ENCODE peak calls at places on chromosomes 6 and 20, in six cellular contexts. Z is cardiac fibroblast, O is fibroblast of pulmonary artery, G is dorsolateral prefrontal cortex, B is ovary, J is GM12864. R is an unnamed sample.

GRCh38 chr6:16337280-16337975 is 99.0 kb downstream of the GMPR start:
- DNase-seq in Z (peak; percentile 99), O (peak; percentile 98), G (peak; percentile 78), B (peak; percentile 98), J (no peak), R (no peak)

GRCh38 chr6:90251295-90251992 is 45.2 kb downstream of the BACH2 start:
- DNase-seq in Z (no peak), O (no peak), G (no peak), B (no peak), J (peak; percentile 36), R (peak; percentile 18)

GRCh38 chr6:150867117-150867516 is 1.6 kb downstream of the MTHFD1L start:
- DNase-seq in Z (peak; percentile 35), O (peak; percentile 47), G (no peak), B (no peak), J (no peak), R (no peak)

GRCh38 chr6:74946961-74947360 is 258.9 kb downstream of the COL12A1 start:
- DNase-seq in Z (peak; percentile 58), O (peak; percentile 49), G (no peak), B (no peak), J (no peak), R (no peak)

GRCh38 chr6:71349976-71350615 is 61.5 kb downstream of the OGFRL1 start:
- DNase-seq in Z (peak; percentile 85), O (peak; percentile 75), G (no peak), B (no peak), J (no peak), R (no peak)

GRCh38 chr6:105511639-105512038 is 108.8 kb upstream of the PREP start:
- DNase-seq in Z (no peak), O (no peak), G (no peak), B (no peak), J (no peak), R (no peak)

GRCh38 chr6:117600008-117600743 is 2.1 kb downstream of the GOPC start:
- DNase-seq in Z (no peak), O (no peak), G (no peak), B (no peak), J (no peak), R (no peak)

GRCh38 chr20:1829531-1829930 is 65.7 kb upstream of the SIRPA start:
- DNase-seq in Z (no peak), O (no peak), G (no peak), B (no peak), J (no peak), R (no peak)

GRCh38 chr20:35269055-35269781 is 8.7 kb downstream of the MMP24OS start:
- DNase-seq in Z (peak; percentile 70), O (peak; percentile 72), G (peak; percentile 66), B (peak; percentile 76), J (no peak), R (peak; percentile 82)

GRCh38 chr20:20711413-20711812 is 1.0 kb downstream of the RALGAPA2 start:
- DNase-seq in Z (no peak), O (no peak), G (no peak), B (no peak), J (no peak), R (no peak)

GRCh38 chr6:6865601-6866000 is 242.2 kb upstream of the RREB1 start:
- DNase-seq in Z (no peak), O (no peak), G (no peak), B (no peak), J (no peak), R (no peak)

GRCh38 chr6:27810768-27811298 is 101.4 kb downstream of the OR2B2 start:
- DNase-seq in Z (no peak), O (no peak), G (no peak), B (no peak), J (no peak), R (no peak)

GRCh38 chr20:3734111-3734843 is 1.8 kb downstream of the HSPA12B start:
- DNase-seq in Z (no peak), O (no peak), G (no peak), B (peak; percentile 70), J (no peak), R (no peak)

GRCh38 chr6:139166956-139167313 is 32.1 kb downstream of the HECA start:
- DNase-seq in Z (no peak), O (no peak), G (no peak), B (no peak), J (no peak), R (no peak)

GRCh38 chr6:48978016-48978415 is 485.0 kb downstream of the MMUT start:
- DNase-seq in Z (no peak), O (no peak), G (no peak), B (no peak), J (no peak), R (no peak)

GRCh38 chr6:42817910-42818309 is 36.1 kb downstream of the BICRAL start:
- DNase-seq in Z (no peak), O (no peak), G (no peak), B (no peak), J (no peak), R (no peak)

GRCh38 chr6:52221302-52221701 is 23.0 kb downstream of the IL17F start:
- DNase-seq in Z (no peak), O (no peak), G (no peak), B (no peak), J (no peak), R (no peak)

GRCh38 chr6:138957903-138958302 is 30.1 kb downstream of the REPS1 start:
- DNase-seq in Z (no peak), O (no peak), G (no peak), B (no peak), J (no peak), R (no peak)

GRCh38 chr6:109441069-109441816 is 719 bp downstream of the SMPD2 start:
- DNase-seq in Z (peak; percentile 58), O (peak; percentile 54), G (no peak), B (peak; percentile 70), J (no peak), R (peak; percentile 44)

GRCh38 chr6:44704240-44705150 is 317.0 kb downstream of the CDC5L start:
- DNase-seq in Z (no peak), O (no peak), G (no peak), B (no peak), J (peak; percentile 36), R (peak; percentile 43)

GRCh38 chr6:28982476-28983266 is 22.4 kb downstream of the ZNF311 start:
- DNase-seq in Z (peak; percentile 67), O (peak; percentile 73), G (no peak), B (no peak), J (no peak), R (no peak)

GRCh38 chr6:127190552-127190951 is 72.1 kb downstream of the RSPO3 start:
- DNase-seq in Z (peak; percentile 74), O (peak; percentile 80), G (no peak), B (no peak), J (no peak), R (no peak)

GRCh38 chr6:83613378-83613777 is 95.5 kb downstream of the SNAP91 start:
- DNase-seq in Z (no peak), O (peak; percentile 13), G (no peak), B (no peak), J (no peak), R (no peak)

GRCh38 chr6:28758046-28758817 is 165.6 kb downstream of the TRIM27 start:
- DNase-seq in Z (peak; percentile 17), O (peak; percentile 31), G (no peak), B (peak; percentile 65), J (no peak), R (no peak)

DNA sequence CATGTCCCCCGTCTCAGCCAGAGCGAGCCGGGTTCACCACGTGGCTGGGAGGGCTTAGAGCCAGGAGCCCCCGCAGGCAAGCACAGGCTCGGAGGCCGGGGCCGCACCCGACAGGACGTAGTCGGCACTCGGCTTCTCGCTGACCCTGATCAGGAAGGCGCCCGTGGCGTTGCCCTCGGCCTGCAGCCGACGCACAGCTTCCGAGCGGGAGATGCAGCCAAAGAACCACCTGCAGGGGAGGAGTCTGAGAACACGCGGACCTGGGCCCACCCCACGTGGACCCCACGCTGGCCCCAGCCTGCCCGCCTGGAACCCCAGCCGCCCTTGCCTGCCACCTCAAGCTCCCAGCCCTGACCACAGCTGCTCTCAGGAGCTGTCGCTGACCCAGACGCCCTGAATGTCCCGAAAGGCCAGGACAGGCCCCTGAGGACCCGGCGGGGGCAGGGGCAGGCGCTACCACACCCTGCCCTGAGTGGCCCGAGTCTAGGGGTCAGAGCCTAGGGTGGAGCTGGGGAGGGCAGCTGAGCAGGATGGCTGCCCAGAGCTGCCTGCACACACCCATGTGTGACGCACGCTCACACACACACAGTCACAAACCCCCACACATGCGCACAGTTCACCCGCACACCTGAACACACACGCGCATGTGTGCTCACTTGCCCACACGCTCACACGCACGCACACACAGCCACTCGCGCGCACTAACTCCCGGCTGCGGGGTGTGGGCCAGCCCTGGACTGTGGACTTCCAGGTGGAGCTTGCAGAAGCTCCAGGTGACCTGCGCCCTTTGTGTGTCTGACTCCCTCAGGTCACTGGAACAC is 2.1 kb downstream of the PTK6 start:
- DNase-seq in Z (no peak), O (no peak), G (no peak), B (no peak), J (no peak), R (no peak)
- TF ChIP-seq CTCF in Z (no peak), O (no peak), G (no peak), B (no peak), J (no peak), R (no peak)

DNA sequence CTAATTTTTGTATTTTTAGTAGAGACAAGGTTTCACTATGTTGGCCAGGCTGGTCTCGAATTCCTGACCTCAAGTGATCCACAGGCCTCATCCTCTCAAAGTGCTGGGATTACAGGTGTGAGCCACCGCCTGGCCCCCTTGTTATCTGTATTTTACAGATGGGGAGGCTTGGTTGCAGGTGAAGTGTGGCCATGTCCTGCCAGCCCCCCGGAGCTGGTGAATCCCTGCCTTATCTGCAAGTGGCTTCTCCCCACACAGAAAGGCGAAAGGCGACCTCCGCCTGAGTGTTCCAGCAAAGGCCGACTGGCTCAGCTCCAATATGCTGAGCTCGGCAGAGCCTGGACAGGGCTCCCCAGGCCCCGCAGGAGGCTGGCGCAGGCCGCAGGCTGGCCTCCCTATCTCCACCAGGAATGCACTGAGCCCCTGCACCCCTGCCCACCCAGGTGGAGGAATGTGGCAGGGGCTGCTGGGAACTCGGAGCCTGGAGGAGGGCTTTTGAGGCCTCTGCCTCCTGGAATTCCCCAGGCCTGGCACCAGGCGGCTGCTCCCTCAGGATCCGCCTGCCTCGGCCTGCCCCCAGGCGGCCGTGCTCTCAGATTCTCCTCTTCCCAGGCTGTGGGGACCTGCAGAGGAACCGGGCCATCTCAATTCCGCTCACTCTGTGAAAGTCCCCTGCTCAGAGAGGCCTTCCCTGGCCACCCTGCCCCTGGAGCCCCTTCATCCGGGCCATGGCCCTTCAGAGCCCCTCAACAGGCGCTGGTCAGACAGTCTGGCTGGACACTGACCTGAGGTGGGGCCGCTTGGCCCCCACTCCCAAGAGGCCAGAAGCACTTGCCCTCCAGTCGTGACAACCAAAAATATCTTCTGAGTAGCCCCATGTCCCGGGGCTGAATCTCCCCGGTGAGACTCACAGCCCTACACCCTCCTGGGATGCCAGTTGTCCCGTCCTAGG is 9.3 kb upstream of the LAMA5 start:
- DNase-seq in Z (peak; percentile 84), O (peak; percentile 62), G (no peak), B (peak; percentile 78), J (no peak), R (no peak)
- TF ChIP-seq CTCF in Z (peak; percentile 17), O (peak; percentile 50), G (no peak), B (peak; percentile 20), J (no peak), R (no peak)

DNA sequence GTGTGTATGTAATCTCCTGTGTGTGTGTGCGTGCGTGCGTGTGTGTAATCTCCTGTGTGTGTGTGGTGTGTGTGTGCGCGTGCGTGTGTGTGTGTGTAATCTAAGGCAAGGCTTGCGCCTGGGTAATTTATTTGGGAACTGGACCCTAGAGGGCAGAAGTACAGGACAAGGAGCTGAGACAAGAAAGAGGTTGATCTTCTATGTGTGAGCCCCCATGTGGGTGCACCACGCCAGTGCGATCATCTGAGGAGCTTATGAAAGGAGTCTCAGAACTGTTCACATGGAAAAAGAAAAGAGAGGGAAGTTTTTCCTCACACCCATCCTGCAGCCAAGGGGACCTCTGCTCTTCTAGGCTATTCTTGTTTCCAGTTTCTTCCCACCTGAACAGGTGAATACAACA is 220.1 kb upstream of the GGTLC1 start:
- DNase-seq in Z (no peak), O (no peak), G (no peak), B (no peak), J (no peak), R (no peak)
- TF ChIP-seq CTCF in Z (no peak), O (no peak), G (no peak), B (no peak), J (peak; percentile 7), R (no peak)

GRCh38 chr20:62624325-62624690 is 18.0 kb upstream of the SLCO4A1 start:
- DNase-seq in Z (no peak), O (no peak), G (no peak), B (no peak), J (no peak), R (peak; percentile 75)
- TF ChIP-seq CTCF in Z (no peak), O (no peak), G (no peak), B (no peak), J (peak; percentile 65), R (peak; percentile 66)

R was measured in GM10248.